ENCODE peak calls at places on chromosomes 5 and 9, in five cellular contexts. B is skeletal muscle cell; Y is fibroblast of mammary gland; O is mesendoderm; R is activated naive CD4-positive, alpha-beta T cell treated with anti-CD3 and anti-CD28 coated beads, Interleukin-2, amount 50 U/mL, for 16 hours. W is an unnamed sample.

GRCh38 chr5:98796197-98796972 is 22.9 kb downstream of the RGMB start:
- DNase-seq in B (no peak), Y (peak; percentile 71), O (peak; percentile 82), R (peak; percentile 53), W (peak; percentile 45)

GRCh38 chr9:13770956-13771355 is 491.5 kb upstream of the MPDZ start:
- DNase-seq in B (no peak), Y (no peak), O (no peak), R (no peak), W (no peak)

GRCh38 chr9:133609311-133610098 is at the start of gene FAM163B:
- DNase-seq in B (peak; percentile 5), Y (peak; percentile 15), O (peak; percentile 67), R (peak; percentile 50), W (no peak)

GRCh38 chr5:114305402-114306207 is 56.3 kb upstream of the KCNN2 start:
- DNase-seq in B (no peak), Y (peak; percentile 9), O (peak; percentile 55), R (no peak), W (peak; percentile 18)

GRCh38 chr5:171413153-171413910 is 6.1 kb upstream of the FGF18 start:
- DNase-seq in B (no peak), Y (no peak), O (no peak), R (no peak), W (no peak)

GRCh38 chr9:92986175-92987110 is 39.1 kb downstream of the FGD3 start:
- DNase-seq in B (no peak), Y (peak; percentile 17), O (peak; percentile 52), R (peak; percentile 57), W (no peak)

GRCh38 chr9:85741875-85742629 is at the start of gene AGTPBP1:
- DNase-seq in B (peak; percentile 64), Y (peak; percentile 85), O (peak; percentile 97), R (peak; percentile 99), W (peak; percentile 96)

GRCh38 chr9:137452761-137453642 is 6.1 kb downstream of the NSMF start:
- DNase-seq in B (no peak), Y (no peak), O (no peak), R (peak; percentile 14), W (no peak)

GRCh38 chr5:180098526-180098925 is 27.0 kb upstream of the RNF130 start:
- DNase-seq in B (no peak), Y (no peak), O (no peak), R (no peak), W (no peak)

GRCh38 chr5:172530406-172530805 is 76.1 kb upstream of the SH3PXD2B start:
- DNase-seq in B (no peak), Y (no peak), O (no peak), R (no peak), W (no peak)

GRCh38 chr9:6564370-6564769 is 81.2 kb downstream of the GLDC start:
- DNase-seq in B (no peak), Y (peak; percentile 32), O (no peak), R (no peak), W (no peak)

GRCh38 chr9:131397100-131397790 is 3.4 kb downstream of the PRRC2B start:
- DNase-seq in B (no peak), Y (peak; percentile 53), O (peak; percentile 96), R (no peak), W (no peak)

GRCh38 chr9:88954073-88954472 is 37.2 kb upstream of the S1PR3 start:
- DNase-seq in B (no peak), Y (peak; percentile 50), O (no peak), R (no peak), W (no peak)

GRCh38 chr5:127028822-127029457 is 1.4 kb downstream of the MARCHF3 start:
- DNase-seq in B (no peak), Y (peak; percentile 58), O (no peak), R (no peak), W (peak; percentile 38)

GRCh38 chr9:132487351-132487791 is 77.4 kb downstream of the CFAP77 start:
- DNase-seq in B (no peak), Y (no peak), O (no peak), R (no peak), W (no peak)

GRCh38 chr9:26723486-26723885 is 169.1 kb downstream of the CAAP1 start:
- DNase-seq in B (no peak), Y (peak; percentile 36), O (peak; percentile 85), R (no peak), W (peak; percentile 41)

GRCh38 chr9:29865764-29866313 is 2292.6 kb upstream of the C9orf72 start:
- DNase-seq in B (no peak), Y (no peak), O (peak; percentile 15), R (no peak), W (no peak)

GRCh38 chr9:132651259-132651658 is 18.5 kb downstream of the DDX31 start:
- DNase-seq in B (peak; percentile 89), Y (peak; percentile 98), O (no peak), R (no peak), W (no peak)

GRCh38 chr5:3022665-3023064 is 271.2 kb upstream of the IRX2 start:
- DNase-seq in B (no peak), Y (no peak), O (no peak), R (no peak), W (no peak)

GRCh38 chr5:72301557-72301956 is 18.5 kb downstream of the MRPS27 start:
- DNase-seq in B (no peak), Y (no peak), O (no peak), R (no peak), W (no peak)

GRCh38 chr5:142716963-142717362 is 31.1 kb upstream of the FGF1 start:
- DNase-seq in B (no peak), Y (peak; percentile 66), O (peak; percentile 90), R (peak; percentile 36), W (peak; percentile 92)

GRCh38 chr9:124522121-124523098 is 15.2 kb upstream of the NR5A1 start:
- DNase-seq in B (no peak), Y (no peak), O (peak; percentile 83), R (no peak), W (no peak)

GRCh38 chr5:113487411-113487778 is 858 bp downstream of the MCC start:
- DNase-seq in B (no peak), Y (peak; percentile 7), O (peak; percentile 32), R (no peak), W (no peak)

GRCh38 chr9:93263334-93264229 is 79.6 kb downstream of the WNK2 start:
- DNase-seq in B (no peak), Y (no peak), O (no peak), R (no peak), W (no peak)

GRCh38 chr5:178293400-178293799 is 60.8 kb upstream of the PHYKPL start:
- DNase-seq in B (no peak), Y (no peak), O (no peak), R (no peak), W (no peak)

GRCh38 chr5:38780950-38781349 is 64.9 kb upstream of the OSMR start:
- DNase-seq in B (peak; percentile 66), Y (peak; percentile 89), O (no peak), R (no peak), W (peak; percentile 86)

GRCh38 chr9:81671880-81672280 is 17.5 kb downstream of the TLE1 start:
- DNase-seq in B (peak; percentile 55), Y (peak; percentile 68), O (no peak), R (no peak), W (peak; percentile 84)

GRCh38 chr9:92980085-92980745 is 32.9 kb downstream of the FGD3 start:
- DNase-seq in B (no peak), Y (no peak), O (no peak), R (no peak), W (no peak)

GRCh38 chr5:61435368-61435767 is 103.3 kb downstream of the ZSWIM6 start:
- DNase-seq in B (no peak), Y (no peak), O (no peak), R (no peak), W (no peak)

GRCh38 chr9:137168575-137168906 is 1.3 kb downstream of the LRRC26 start:
- DNase-seq in B (no peak), Y (no peak), O (no peak), R (no peak), W (no peak)

GRCh38 chr9:89743576-89744254 is 138.9 kb downstream of the GADD45G start:
- DNase-seq in B (no peak), Y (no peak), O (peak; percentile 85), R (peak; percentile 32), W (no peak)